ENCODE peak calls at places on chromosomes 2 and 18, in five cellular contexts. C is posterior vena cava, O is M059J, V is SK-MEL-5, F is KG1. J is an unnamed sample.

GRCh38 chr2:179275280-179276013 is 10.8 kb upstream of the SESTD1 start:
- DNase-seq in C (no peak), O (no peak), V (no peak), F (no peak), J (no peak)

GRCh38 chr18:28439870-28440269 is 262.9 kb upstream of the CDH2 start:
- DNase-seq in C (no peak), O (peak; percentile 20), V (no peak), F (no peak), J (peak; percentile 48)

GRCh38 chr2:134131681-134132486 is 122.0 kb upstream of the MGAT5 start:
- DNase-seq in C (no peak), O (no peak), V (no peak), F (no peak), J (peak; percentile 94)

GRCh38 chr2:46230115-46230571 is 67.1 kb upstream of the EPAS1 start:
- DNase-seq in C (no peak), O (peak; percentile 22), V (peak; percentile 27), F (no peak), J (peak; percentile 36)

GRCh38 chr18:7758764-7759163 is 191.6 kb downstream of the PTPRM start:
- DNase-seq in C (no peak), O (no peak), V (no peak), F (no peak), J (no peak)

GRCh38 chr2:230067990-230068657 is 600 bp downstream of the SLC16A14 start:
- DNase-seq in C (peak; percentile 87), O (peak; percentile 47), V (no peak), F (peak; percentile 67), J (peak; percentile 60)

GRCh38 chr2:75609937-75610508 is 36.6 kb upstream of the MRPL19 start:
- DNase-seq in C (no peak), O (peak; percentile 36), V (no peak), F (no peak), J (no peak)

GRCh38 chr2:226800941-226801784 is 1.5 kb upstream of the IRS1 start:
- DNase-seq in C (peak; percentile 91), O (peak; percentile 69), V (no peak), F (no peak), J (peak; percentile 80)

GRCh38 chr2:219739866-219740440 is 112.5 kb downstream of the SLC4A3 start:
- DNase-seq in C (peak; percentile 59), O (no peak), V (no peak), F (no peak), J (no peak)

GRCh38 chr18:11872479-11873136 is 21.4 kb downstream of the CHMP1B start:
- DNase-seq in C (no peak), O (peak; percentile 68), V (peak; percentile 66), F (no peak), J (peak; percentile 61)

GRCh38 chr18:75104483-75104882 is 104.5 kb downstream of the PTGR3 start:
- DNase-seq in C (peak; percentile 43), O (no peak), V (no peak), F (no peak), J (no peak)

GRCh38 chr2:41966431-41966893 is 81.4 kb upstream of the PKDCC start:
- DNase-seq in C (peak; percentile 98), O (peak; percentile 97), V (peak; percentile 33), F (no peak), J (peak; percentile 83)

GRCh38 chr2:86441789-86442641 is 844 bp downstream of the KDM3A start:
- DNase-seq in C (peak; percentile 92), O (peak; percentile 60), V (peak; percentile 61), F (peak; percentile 35), J (peak; percentile 69)

GRCh38 chr2:240445961-240446538 is 10.6 kb downstream of the GPC1 start:
- DNase-seq in C (no peak), O (no peak), V (no peak), F (no peak), J (no peak)

GRCh38 chr2:208466133-208466919 is 59.7 kb downstream of the PTH2R start:
- DNase-seq in C (no peak), O (peak; percentile 27), V (peak; percentile 75), F (peak; percentile 9), J (peak; percentile 65)

GRCh38 chr2:46849080-46849715 is 66.4 kb downstream of the MCFD2 start:
- DNase-seq in C (peak; percentile 68), O (peak; percentile 88), V (no peak), F (no peak), J (peak; percentile 38)

GRCh38 chr2:208350610-208351009 is 56.0 kb upstream of the PTH2R start:
- DNase-seq in C (no peak), O (no peak), V (no peak), F (no peak), J (no peak)

GRCh38 chr2:39335930-39336329 is 92.2 kb upstream of the CDKL4 start:
- DNase-seq in C (no peak), O (no peak), V (no peak), F (no peak), J (no peak)

GRCh38 chr2:193966590-193966989 is 1690.4 kb upstream of the SLC39A10 start:
- DNase-seq in C (no peak), O (peak; percentile 68), V (peak; percentile 28), F (no peak), J (peak; percentile 87)

GRCh38 chr2:176817061-176817565 is 395.5 kb upstream of the HNRNPA3 start:
- DNase-seq in C (no peak), O (no peak), V (peak; percentile 43), F (no peak), J (no peak)

GRCh38 chr2:156445311-156446218 is 9.4 kb downstream of the GPD2 start:
- DNase-seq in C (no peak), O (peak; percentile 83), V (no peak), F (no peak), J (peak; percentile 84)

GRCh38 chr2:3535794-3536681 is 16.7 kb upstream of the ADI1 start:
- DNase-seq in C (peak; percentile 90), O (peak; percentile 91), V (peak; percentile 91), F (no peak), J (peak; percentile 77)

GRCh38 chr2:80126596-80127189 is 177.9 kb downstream of the LRRTM1 start:
- DNase-seq in C (no peak), O (no peak), V (no peak), F (no peak), J (peak; percentile 2)

GRCh38 chr2:39455826-39456225 is 18.7 kb upstream of the MAP4K3 start:
- DNase-seq in C (no peak), O (peak; percentile 63), V (no peak), F (no peak), J (no peak)

GRCh38 chr2:202172439-202173191 is 65.8 kb downstream of the SUMO1 start:
- DNase-seq in C (no peak), O (peak; percentile 65), V (no peak), F (no peak), J (no peak)

GRCh38 chr2:58973831-58974281 is 732.7 kb upstream of the FANCL start:
- DNase-seq in C (no peak), O (no peak), V (no peak), F (no peak), J (peak; percentile 35)

GRCh38 chr2:146661494-146662096 is 1183.2 kb upstream of the ACVR2A start:
- DNase-seq in C (no peak), O (peak; percentile 41), V (peak; percentile 64), F (no peak), J (peak; percentile 52)

GRCh38 chr2:173982918-173983317 is 17.7 kb upstream of the SP3 start:
- DNase-seq in C (no peak), O (no peak), V (no peak), F (no peak), J (peak; percentile 93)

J was measured in epithelial cell of esophagus.